ENCODE peak calls at places on chromosomes 4 and X, in nine cellular contexts. J is heart right ventricle; G is transverse colon; Z is tibial artery; V is H9; B is CD4-positive, alpha-beta T cell; N is OCI-LY7; L is heart left ventricle; F is left lung. M is an unnamed sample. For H3K9me3, the result is how much of the 10 kb centered on the place peaks cover.

GRCh38 chrX:22666441-22666840 is 333.3 kb upstream of the DDX53 start:
- DNase-seq in F (no peak), V (peak), N (peak), L (no peak), G (no peak), Z (no peak), J (no peak), B (no peak), M (no peak)

GRCh38 chr4:101953949-101954348 is 163.4 kb downstream of the BANK1 start:
- DNase-seq in J (no peak), F (no peak), N (no peak), L (no peak), G (no peak), V (peak), B (no peak), Z (no peak), M (no peak)

GRCh38 chr4:43316813-43317212 is 424.3 kb downstream of the GRXCR1 start:
- DNase-seq in N (no peak), L (no peak), J (no peak), B (no peak), V (no peak), Z (no peak), F (no peak), G (no peak), M (no peak)

GRCh38 chr4:10173754-10174749 is 57.5 kb upstream of the WDR1 start:
- DNase-seq in B (no peak), G (peak), F (peak), V (no peak), J (peak), N (no peak), L (peak), Z (peak), M (peak)

GRCh38 chr4:186068581-186069402 is at the start of gene TLR3:
- DNase-seq in V (no peak), J (no peak), B (no peak), F (no peak), N (peak), L (no peak), G (no peak), Z (no peak), M (no peak)

GRCh38 chr4:127479031-127479622 is 153.6 kb upstream of the INTU start:
- DNase-seq in L (no peak), B (no peak), V (no peak), N (peak), G (no peak), Z (no peak), J (no peak), F (no peak), M (no peak)

GRCh38 chrX:105653891-105654290 is 168.4 kb upstream of the NRK start:
- DNase-seq in L (no peak), G (no peak), B (no peak), J (no peak), V (no peak), F (no peak), N (no peak), Z (no peak), M (no peak)

GRCh38 chr4:26141916-26142638 is 178.7 kb upstream of the RBPJ start:
- DNase-seq in B (no peak), N (no peak), F (no peak), G (peak), V (no peak), J (no peak), L (peak), Z (peak), M (no peak)

GRCh38 chr4:6524436-6524835 is 50.6 kb upstream of the MAN2B2 start:
- DNase-seq in N (peak), B (no peak), J (no peak), G (no peak), L (no peak), F (no peak), Z (no peak), V (no peak), M (no peak)

GRCh38 chrX:45758738-45759397 is 558.2 kb upstream of the DIPK2B start:
- DNase-seq in L (no peak), Z (no peak), B (no peak), F (no peak), G (no peak), V (no peak), N (no peak), J (no peak), M (no peak)

GRCh38 chrX:132127748-132128147 is at the start of gene FRMD7:
- DNase-seq in B (no peak), L (no peak), J (no peak), F (no peak), V (no peak), N (no peak), Z (no peak), G (no peak), M (no peak)

GRCh38 chr4:43089730-43090129 is 197.2 kb downstream of the GRXCR1 start:
- DNase-seq in B (no peak), G (no peak), L (no peak), Z (peak), F (no peak), V (no peak), J (no peak), N (no peak), M (no peak)

GRCh38 chr4:89121711-89122387 is 10.5 kb downstream of the TIGD2 start:
- DNase-seq in G (no peak), Z (no peak), V (no peak), L (no peak), F (no peak), B (no peak), J (no peak), N (no peak), M (no peak)

GRCh38 chrX:107729558-107730297 is 45.9 kb downstream of the TSC22D3 start:
- DNase-seq in Z (peak), V (peak), F (no peak), B (no peak), G (no peak), L (peak), J (peak), N (no peak), M (no peak)

GRCh38 chr4:182265881-182266280 is 22.7 kb downstream of the TENM3 start:
- DNase-seq in V (no peak), J (no peak), B (no peak), F (no peak), N (peak), Z (no peak), G (no peak), L (no peak), M (no peak)

GRCh38 chr4:37981425-37981824 is 21.2 kb downstream of the PTTG2 start:
- DNase-seq in V (no peak), L (no peak), F (no peak), G (no peak), Z (no peak), J (no peak), N (no peak), B (no peak), M (no peak)

GRCh38 chr4:20085156-20085555 is 166.5 kb upstream of the SLIT2 start:
- DNase-seq in B (no peak), L (no peak), N (no peak), Z (no peak), J (no peak), V (no peak), F (no peak), G (no peak), M (no peak)

GRCh38 chr4:4387531-4388311 is 819 bp downstream of the NSG1 start:
- DNase-seq in V (no peak), N (peak), F (no peak), G (no peak), J (no peak), L (no peak), Z (no peak), B (no peak), M (no peak)

GRCh38 chr4:124262211-124263179 is 450.0 kb downstream of the ANKRD50 start:
- DNase-seq in Z (peak), B (no peak), V (peak), F (peak), G (peak), N (peak), L (peak), J (no peak), M (peak)

GRCh38 chr4:2545321-2546013 is 9.0 kb downstream of the FAM193A start:
- DNase-seq in Z (no peak), F (no peak), G (no peak), B (no peak), J (no peak), V (no peak), L (no peak), N (no peak), M (peak)

GRCh38 chrX:63743596-63743995 is 41.4 kb downstream of the ARHGEF9 start:
- DNase-seq in F (no peak), V (no peak), J (no peak), N (peak), G (no peak), B (no peak), Z (no peak), L (no peak), M (no peak)

GRCh38 chrX:7926501-7926900 is 712 bp downstream of the PNPLA4 start:
- DNase-seq in V (no peak), L (no peak), B (no peak), F (no peak), N (peak), J (no peak), G (no peak), Z (no peak), M (no peak)

GRCh38 chr4:103754844-103755243 is 35.1 kb upstream of the TACR3 start:
- DNase-seq in J (no peak), N (no peak), G (peak), L (no peak), F (no peak), Z (no peak), B (no peak), V (no peak), M (no peak)

GRCh38 chrX:105695451-105695850 is 126.9 kb upstream of the NRK start:
- DNase-seq in G (no peak), V (no peak), N (no peak), F (no peak), Z (no peak), B (no peak), J (no peak), L (no peak), M (no peak)

GRCh38 chr4:134499074-134499473 is 297.5 kb upstream of the PABPC4L start:
- DNase-seq in B (no peak), Z (no peak), G (no peak), L (no peak), N (no peak), F (no peak), V (no peak), J (no peak), M (no peak)

DNA sequence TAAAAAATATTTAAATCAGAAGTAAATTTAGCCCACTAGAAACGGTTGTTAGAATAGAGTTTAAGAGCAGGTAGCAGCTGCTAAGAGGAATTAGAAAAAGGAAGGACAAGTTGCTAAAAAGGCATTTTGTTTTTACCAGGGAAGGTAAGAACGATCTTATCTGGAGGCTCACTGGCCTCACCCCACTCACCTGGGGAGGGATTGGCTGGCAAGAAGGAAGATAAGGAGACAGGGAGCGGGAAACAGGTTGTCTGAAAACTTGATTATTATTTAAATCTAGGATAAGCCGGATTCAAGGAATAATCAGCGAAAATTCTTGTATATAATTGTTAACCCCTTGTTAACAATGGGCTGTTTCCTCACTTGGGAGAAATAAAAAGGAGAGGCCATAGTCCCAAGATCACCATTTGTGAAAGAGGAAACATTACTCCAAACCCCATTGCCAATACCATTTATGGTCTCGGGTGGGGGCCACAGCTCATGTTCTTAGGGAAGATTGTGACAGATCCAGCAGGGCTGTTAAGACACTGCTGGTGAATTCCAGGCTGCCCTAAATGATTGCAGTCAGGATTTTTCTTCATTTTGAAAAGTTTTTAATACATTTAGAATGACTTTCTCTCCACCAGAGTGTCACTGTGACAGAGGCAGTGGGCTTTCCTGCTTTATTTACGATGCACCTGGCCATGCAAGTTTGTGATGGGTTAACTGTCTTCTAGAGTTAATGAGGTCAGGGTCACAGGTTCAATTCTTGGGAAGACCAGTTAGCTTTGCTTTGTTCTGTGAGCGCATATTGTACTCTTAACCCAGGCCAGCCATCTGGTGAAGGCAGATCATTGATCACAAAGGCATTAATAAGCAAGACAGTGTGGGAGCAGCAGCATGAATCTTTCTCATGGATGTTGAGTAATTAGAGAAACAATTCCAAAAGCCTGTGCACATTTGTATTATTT is 106.6 kb downstream of the CEP135 start:
- DNase-seq in G (peak), J (no peak), F (no peak), V (no peak), N (no peak), Z (no peak), L (no peak), B (no peak), M (no peak)
- TF ChIP-seq CTCF in G (no peak), J (no peak), F (no peak), V (no peak), N (no peak), Z (no peak), L (no peak), B (no peak), M (no peak)

DNA sequence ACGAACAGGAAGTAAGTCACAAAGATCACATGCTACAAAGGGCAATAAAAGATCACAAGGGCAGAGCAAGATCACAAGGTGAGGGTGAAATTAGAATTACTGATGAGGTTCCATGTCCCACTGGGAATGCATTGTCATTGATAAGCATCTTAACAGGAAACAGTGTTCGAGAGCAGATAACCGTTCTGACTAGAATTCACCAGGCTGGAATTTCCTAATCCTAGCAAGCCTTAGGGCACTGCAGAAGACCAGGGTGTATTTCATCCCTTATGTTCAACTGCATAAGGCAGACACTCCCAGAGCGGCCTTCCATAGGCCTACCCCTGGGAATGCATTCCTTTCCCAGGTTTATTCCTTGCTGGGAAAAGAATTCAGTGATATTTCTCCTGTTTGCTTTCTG is 980.6 kb upstream of the LCORL start:
- DNase-seq in N (no peak), B (no peak), V (no peak), L (no peak), G (no peak), Z (no peak), J (no peak), F (no peak), M (no peak)
- H3K9me3 ChIP-seq in N (under half), B (under half), V (under half), L (under half), G (under half), Z (under half), J (under half), F (under half), M (under half)

DNA sequence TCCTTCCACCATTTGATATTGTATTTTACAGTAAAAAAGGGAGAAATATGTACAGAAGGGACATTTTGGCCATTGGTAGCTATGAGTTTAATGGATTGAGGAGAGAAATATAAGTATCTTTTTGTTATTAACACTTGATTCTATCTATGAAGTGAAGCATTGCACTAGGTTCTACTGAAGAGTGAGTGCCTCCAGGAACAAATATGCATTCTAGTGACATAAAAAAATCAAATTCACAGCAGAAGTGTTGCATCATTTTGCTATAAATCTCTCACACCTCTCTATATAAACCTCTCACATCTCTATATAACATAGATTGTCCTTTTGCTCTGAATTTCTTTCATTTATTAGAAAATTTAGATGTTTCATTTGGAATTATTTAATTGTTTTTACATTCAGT is 425 bp downstream of the SYTL5 start:
- DNase-seq in Z (no peak), B (no peak), J (no peak), L (no peak), N (no peak), V (no peak), G (no peak), F (no peak), M (no peak)
- H3K27ac ChIP-seq in Z (no peak), B (no peak), J (no peak), L (no peak), N (no peak), V (no peak), G (peak), F (no peak), M (no peak)

GRCh38 chr4:71187399-71188196 is 151.2 kb upstream of the SLC4A4 start:
- DNase-seq in L (peak), N (no peak), V (peak), B (no peak), G (peak), Z (peak), J (peak), F (peak), M (peak)

GRCh38 chr4:71188951-71189350 is 149.9 kb upstream of the SLC4A4 start:
- DNase-seq in B (no peak), J (no peak), F (no peak), L (no peak), N (no peak), G (no peak), Z (no peak), V (no peak), M (no peak)

GRCh38 chr4:71186566-71187398 is 152.0 kb upstream of the SLC4A4 start:
- DNase-seq in L (peak), N (no peak), V (peak), J (peak), B (no peak), F (peak), G (peak), Z (peak), M (peak)

GRCh38 chr4:71188197-71188625 is 150.6 kb upstream of the SLC4A4 start:
- DNase-seq in L (no peak), N (no peak), F (no peak), B (no peak), Z (no peak), J (no peak), V (peak), G (no peak), M (no peak)

GRCh38 chr4:71189471-71189870 is 149.3 kb upstream of the SLC4A4 start:
- DNase-seq in J (no peak), V (no peak), B (no peak), Z (no peak), L (no peak), G (no peak), F (no peak), N (no peak), M (no peak)
- TF ChIP-seq CTCF in J (no peak), V (no peak), B (no peak), Z (no peak), L (no peak), G (no peak), F (no peak), N (no peak), M (no peak)

DNA sequence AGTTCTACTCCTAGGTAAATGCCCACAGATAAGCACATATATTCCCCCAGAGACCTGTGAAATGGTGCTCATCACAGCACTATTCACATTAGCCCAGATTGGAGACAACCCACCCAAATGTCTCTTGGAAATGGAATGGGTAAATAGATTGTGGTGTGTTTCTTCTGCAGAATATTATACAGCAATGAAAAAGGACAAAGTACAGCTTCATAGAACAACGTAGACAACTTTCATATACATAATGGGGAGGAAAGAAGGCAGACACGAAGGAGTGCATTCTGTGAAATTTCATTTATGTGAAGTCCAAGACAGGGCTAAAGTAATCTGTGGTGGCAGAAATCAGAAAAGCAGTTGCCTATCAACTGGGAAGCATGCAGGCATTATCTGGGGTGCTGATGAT is 95.3 kb upstream of the ATP6AP2 start:
- DNase-seq in N (no peak), L (no peak), J (no peak), G (no peak), Z (no peak), V (no peak), F (no peak), B (no peak), M (no peak)
- H3K9me3 ChIP-seq in N (under half), L (under half), J (under half), G (under half), Z (under half), V (under half), F (under half), B (under half), M (under half)

DNA sequence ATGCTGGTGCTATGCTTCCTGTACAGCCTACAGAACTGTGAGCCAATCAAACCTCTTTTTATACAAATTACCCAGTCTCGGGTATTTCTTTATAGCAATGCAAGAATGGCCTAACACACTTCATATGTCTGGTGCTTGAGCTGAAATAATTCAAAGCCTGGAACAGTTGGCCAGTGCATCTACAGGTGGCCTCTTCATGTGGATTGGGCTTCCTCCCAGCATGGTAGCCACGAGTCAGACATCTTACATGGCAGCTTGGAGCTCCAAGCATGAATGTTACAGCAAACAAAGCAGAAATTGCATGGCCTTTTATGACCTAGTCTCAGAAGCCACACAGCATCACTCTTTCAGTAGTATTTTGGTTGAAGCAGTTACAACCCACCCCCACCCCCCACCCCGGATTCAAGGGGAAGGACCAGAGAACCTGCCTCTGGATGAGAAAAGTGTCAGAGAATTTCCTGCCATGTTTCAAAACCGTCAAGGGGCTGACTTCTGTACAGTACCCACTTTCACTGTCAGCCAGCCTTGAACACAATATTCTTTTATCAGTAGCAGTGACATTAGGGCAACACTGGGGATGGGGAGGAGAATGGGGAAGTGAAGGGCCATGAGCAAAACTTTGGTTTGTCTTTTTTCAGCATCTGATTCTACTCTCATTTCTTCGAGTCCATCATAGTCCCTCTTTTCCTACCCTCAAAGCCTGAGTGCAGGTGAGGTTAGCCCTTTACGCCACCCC is 368.7 kb downstream of the BCOR start:
- DNase-seq in Z (no peak), G (no peak), F (no peak), N (no peak), V (no peak), J (no peak), B (no peak), L (no peak), M (no peak)
- H3K27ac ChIP-seq in Z (no peak), G (no peak), F (no peak), N (no peak), V (no peak), J (no peak), B (no peak), L (no peak), M (no peak)

DNA sequence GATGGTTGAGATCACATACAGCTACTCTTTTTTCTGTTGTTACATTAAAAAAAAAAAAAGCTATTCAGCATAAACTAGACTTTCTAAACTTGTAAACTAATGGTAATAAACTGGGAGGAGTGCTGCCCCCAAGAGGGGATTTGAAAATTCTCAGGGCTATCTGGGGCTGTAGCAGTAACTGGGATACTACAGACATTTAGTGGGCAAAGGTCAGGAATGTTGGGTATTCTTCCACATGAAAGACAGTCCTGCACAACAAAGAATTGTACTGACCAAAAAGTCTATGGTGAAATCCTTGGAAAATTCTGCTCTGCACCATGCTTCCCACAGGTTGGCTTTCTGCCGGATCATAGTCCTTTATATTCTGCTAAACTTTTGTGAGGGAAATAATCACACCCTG is 232.6 kb upstream of the BOD1L1 start:
- DNase-seq in F (no peak), B (no peak), G (no peak), J (no peak), L (no peak), N (no peak), Z (no peak), V (no peak), M (no peak)
- TF ChIP-seq CTCF in F (no peak), B (no peak), G (no peak), J (peak), L (peak), N (peak), Z (no peak), V (peak), M (no peak)

M was measured in lower lobe of right lung.